ENCODE peak calls at places on chromosomes 6 and 20, in nine cellular contexts. One of them, this sample, is unnamed.
A peak's percentile ranks its signal among the peaks of the same experiment; 100 is the strongest.

GRCh38 chr6:130575971-130576370 is 210.2 kb downstream of the TMEM200A start:
- DNase-seq in mesendoderm: no peak
- DNase-seq in occipital lobe: no peak
- DNase-seq in NCI-H345: no peak
- DNase-seq in T-helper 9 cell: peak; percentile 19
- DNase-seq in GF-D8: no peak
- DNase-seq in GDM1: peak; percentile 57
- DNase-seq in renal cortical epithelial cell: peak; percentile 22
- DNase-seq in cardiac fibroblast: no peak
- DNase-seq in this sample: peak; percentile 14

GRCh38 chr6:140779991-140780596 is 1352.6 kb upstream of the GJE1 start:
- DNase-seq in mesendoderm: no peak
- DNase-seq in occipital lobe: no peak
- DNase-seq in NCI-H345: no peak
- DNase-seq in T-helper 9 cell: no peak
- DNase-seq in GF-D8: no peak
- DNase-seq in GDM1: no peak
- DNase-seq in renal cortical epithelial cell: no peak
- DNase-seq in cardiac fibroblast: peak; percentile 12
- DNase-seq in this sample: no peak

GRCh38 chr6:127202676-127203075 is 64.0 kb upstream of the RNF146 start:
- DNase-seq in mesendoderm: no peak
- DNase-seq in occipital lobe: no peak
- DNase-seq in NCI-H345: no peak
- DNase-seq in T-helper 9 cell: no peak
- DNase-seq in GF-D8: no peak
- DNase-seq in GDM1: no peak
- DNase-seq in renal cortical epithelial cell: no peak
- DNase-seq in cardiac fibroblast: no peak
- DNase-seq in this sample: no peak

GRCh38 chr6:169784941-169785340 is 33.5 kb downstream of the ERMARD start:
- DNase-seq in mesendoderm: no peak
- DNase-seq in occipital lobe: no peak
- DNase-seq in NCI-H345: no peak
- DNase-seq in T-helper 9 cell: no peak
- DNase-seq in GF-D8: no peak
- DNase-seq in GDM1: no peak
- DNase-seq in renal cortical epithelial cell: no peak
- DNase-seq in cardiac fibroblast: no peak
- DNase-seq in this sample: no peak

GRCh38 chr6:7846971-7847818 is 63.4 kb downstream of the TXNDC5 start:
- DNase-seq in mesendoderm: peak; percentile 26
- DNase-seq in occipital lobe: no peak
- DNase-seq in NCI-H345: no peak
- DNase-seq in T-helper 9 cell: no peak
- DNase-seq in GF-D8: no peak
- DNase-seq in GDM1: no peak
- DNase-seq in renal cortical epithelial cell: peak; percentile 6
- DNase-seq in cardiac fibroblast: peak; percentile 79
- DNase-seq in this sample: no peak

GRCh38 chr20:6122873-6123649 is at the start of gene FERMT1:
- DNase-seq in mesendoderm: peak; percentile 85
- DNase-seq in occipital lobe: no peak
- DNase-seq in NCI-H345: peak; percentile 62
- DNase-seq in T-helper 9 cell: no peak
- DNase-seq in GF-D8: peak; percentile 72
- DNase-seq in GDM1: no peak
- DNase-seq in renal cortical epithelial cell: peak; percentile 54
- DNase-seq in cardiac fibroblast: peak; percentile 76
- DNase-seq in this sample: no peak

GRCh38 chr6:12343440-12344162 is 53.4 kb downstream of the EDN1 start:
- DNase-seq in mesendoderm: no peak
- DNase-seq in occipital lobe: no peak
- DNase-seq in NCI-H345: no peak
- DNase-seq in T-helper 9 cell: no peak
- DNase-seq in GF-D8: no peak
- DNase-seq in GDM1: no peak
- DNase-seq in renal cortical epithelial cell: peak; percentile 98
- DNase-seq in cardiac fibroblast: no peak
- DNase-seq in this sample: no peak

GRCh38 chr6:122476131-122476530 is 4.5 kb upstream of the SERINC1 start:
- DNase-seq in mesendoderm: peak; percentile 29
- DNase-seq in occipital lobe: no peak
- DNase-seq in NCI-H345: peak; percentile 6
- DNase-seq in T-helper 9 cell: no peak
- DNase-seq in GF-D8: no peak
- DNase-seq in GDM1: no peak
- DNase-seq in renal cortical epithelial cell: peak; percentile 47
- DNase-seq in cardiac fibroblast: peak; percentile 52
- DNase-seq in this sample: no peak

GRCh38 chr20:4171538-4172116 is 156.3 kb upstream of the RNF24 start:
- DNase-seq in mesendoderm: peak; percentile 62
- DNase-seq in occipital lobe: no peak
- DNase-seq in NCI-H345: no peak
- DNase-seq in T-helper 9 cell: no peak
- DNase-seq in GF-D8: no peak
- DNase-seq in GDM1: no peak
- DNase-seq in renal cortical epithelial cell: no peak
- DNase-seq in cardiac fibroblast: no peak
- DNase-seq in this sample: no peak

GRCh38 chr6:144435602-144436426 is 150.7 kb downstream of the UTRN start:
- DNase-seq in mesendoderm: no peak
- DNase-seq in occipital lobe: no peak
- DNase-seq in NCI-H345: no peak
- DNase-seq in T-helper 9 cell: no peak
- DNase-seq in GF-D8: no peak
- DNase-seq in GDM1: no peak
- DNase-seq in renal cortical epithelial cell: no peak
- DNase-seq in cardiac fibroblast: no peak
- DNase-seq in this sample: no peak

GRCh38 chr6:89145461-89145961 is 344 bp upstream of the PM20D2 start:
- DNase-seq in mesendoderm: peak; percentile 8
- DNase-seq in occipital lobe: no peak
- DNase-seq in NCI-H345: peak; percentile 47
- DNase-seq in T-helper 9 cell: no peak
- DNase-seq in GF-D8: peak; percentile 36
- DNase-seq in GDM1: no peak
- DNase-seq in renal cortical epithelial cell: peak; percentile 41
- DNase-seq in cardiac fibroblast: peak; percentile 29
- DNase-seq in this sample: peak; percentile 30

GRCh38 chr20:18412202-18412901 is 54.5 kb downstream of the DZANK1 start:
- DNase-seq in mesendoderm: peak; percentile 28
- DNase-seq in occipital lobe: no peak
- DNase-seq in NCI-H345: no peak
- DNase-seq in T-helper 9 cell: no peak
- DNase-seq in GF-D8: peak; percentile 78
- DNase-seq in GDM1: peak; percentile 29
- DNase-seq in renal cortical epithelial cell: no peak
- DNase-seq in cardiac fibroblast: no peak
- DNase-seq in this sample: no peak

GRCh38 chr6:111757342-111757741 is 115.9 kb downstream of the FYN start:
- DNase-seq in mesendoderm: no peak
- DNase-seq in occipital lobe: no peak
- DNase-seq in NCI-H345: no peak
- DNase-seq in T-helper 9 cell: no peak
- DNase-seq in GF-D8: no peak
- DNase-seq in GDM1: no peak
- DNase-seq in renal cortical epithelial cell: peak; percentile 52
- DNase-seq in cardiac fibroblast: peak; percentile 76
- DNase-seq in this sample: no peak

GRCh38 chr6:28211840-28212509 is 13.1 kb upstream of the ZSCAN9 start:
- DNase-seq in mesendoderm: peak; percentile 21
- DNase-seq in occipital lobe: no peak
- DNase-seq in NCI-H345: no peak
- DNase-seq in T-helper 9 cell: no peak
- DNase-seq in GF-D8: no peak
- DNase-seq in GDM1: no peak
- DNase-seq in renal cortical epithelial cell: peak; percentile 2
- DNase-seq in cardiac fibroblast: no peak
- DNase-seq in this sample: no peak

GRCh38 chr20:50224553-50225255 is 34.1 kb downstream of the CEBPB start:
- DNase-seq in mesendoderm: peak; percentile 25
- DNase-seq in occipital lobe: peak; percentile 40
- DNase-seq in NCI-H345: no peak
- DNase-seq in T-helper 9 cell: no peak
- DNase-seq in GF-D8: no peak
- DNase-seq in GDM1: no peak
- DNase-seq in renal cortical epithelial cell: peak; percentile 99
- DNase-seq in cardiac fibroblast: peak; percentile 90
- DNase-seq in this sample: no peak

GRCh38 chr6:56396435-56396834 is 149.1 kb upstream of the COL21A1 start:
- DNase-seq in mesendoderm: no peak
- DNase-seq in occipital lobe: no peak
- DNase-seq in NCI-H345: no peak
- DNase-seq in T-helper 9 cell: no peak
- DNase-seq in GF-D8: no peak
- DNase-seq in GDM1: no peak
- DNase-seq in renal cortical epithelial cell: no peak
- DNase-seq in cardiac fibroblast: no peak
- DNase-seq in this sample: no peak

GRCh38 chr6:45433533-45434400 is 56.0 kb upstream of the SUPT3H start:
- DNase-seq in mesendoderm: no peak
- DNase-seq in occipital lobe: no peak
- DNase-seq in NCI-H345: no peak
- DNase-seq in T-helper 9 cell: no peak
- DNase-seq in GF-D8: no peak
- DNase-seq in GDM1: no peak
- DNase-seq in renal cortical epithelial cell: no peak
- DNase-seq in cardiac fibroblast: no peak
- DNase-seq in this sample: no peak

GRCh38 chr6:75751443-75751842 is 2.4 kb downstream of the MYO6 start:
- DNase-seq in mesendoderm: no peak
- DNase-seq in occipital lobe: no peak
- DNase-seq in NCI-H345: no peak
- DNase-seq in T-helper 9 cell: no peak
- DNase-seq in GF-D8: no peak
- DNase-seq in GDM1: no peak
- DNase-seq in renal cortical epithelial cell: no peak
- DNase-seq in cardiac fibroblast: peak; percentile 48
- DNase-seq in this sample: no peak

GRCh38 chr20:53036992-53037391 is 64.8 kb downstream of the TSHZ2 start:
- DNase-seq in mesendoderm: no peak
- DNase-seq in occipital lobe: no peak
- DNase-seq in NCI-H345: no peak
- DNase-seq in T-helper 9 cell: no peak
- DNase-seq in GF-D8: no peak
- DNase-seq in GDM1: no peak
- DNase-seq in renal cortical epithelial cell: no peak
- DNase-seq in cardiac fibroblast: no peak
- DNase-seq in this sample: no peak

GRCh38 chr6:80151641-80152040 is 45.2 kb downstream of the BCKDHB start:
- DNase-seq in mesendoderm: no peak
- DNase-seq in occipital lobe: no peak
- DNase-seq in NCI-H345: no peak
- DNase-seq in T-helper 9 cell: no peak
- DNase-seq in GF-D8: no peak
- DNase-seq in GDM1: no peak
- DNase-seq in renal cortical epithelial cell: no peak
- DNase-seq in cardiac fibroblast: no peak
- DNase-seq in this sample: no peak

GRCh38 chr20:51554538-51555165 is 12.1 kb upstream of the NFATC2 start:
- DNase-seq in mesendoderm: no peak
- DNase-seq in occipital lobe: no peak
- DNase-seq in NCI-H345: no peak
- DNase-seq in T-helper 9 cell: no peak
- DNase-seq in GF-D8: no peak
- DNase-seq in GDM1: no peak
- DNase-seq in renal cortical epithelial cell: no peak
- DNase-seq in cardiac fibroblast: peak; percentile 52
- DNase-seq in this sample: no peak

GRCh38 chr20:51400051-51400926 is 142.2 kb downstream of the NFATC2 start:
- DNase-seq in mesendoderm: no peak
- DNase-seq in occipital lobe: no peak
- DNase-seq in NCI-H345: no peak
- DNase-seq in T-helper 9 cell: peak; percentile 50
- DNase-seq in GF-D8: no peak
- DNase-seq in GDM1: no peak
- DNase-seq in renal cortical epithelial cell: no peak
- DNase-seq in cardiac fibroblast: peak; percentile 23
- DNase-seq in this sample: peak; percentile 69

GRCh38 chr6:133042550-133043120 is 198.5 kb upstream of the EYA4 start:
- DNase-seq in mesendoderm: no peak
- DNase-seq in occipital lobe: no peak
- DNase-seq in NCI-H345: no peak
- DNase-seq in T-helper 9 cell: no peak
- DNase-seq in GF-D8: no peak
- DNase-seq in GDM1: no peak
- DNase-seq in renal cortical epithelial cell: no peak
- DNase-seq in cardiac fibroblast: no peak
- DNase-seq in this sample: no peak

GRCh38 chr6:95658896-95659295 is 81.6 kb downstream of the MANEA start:
- DNase-seq in mesendoderm: peak; percentile 12
- DNase-seq in occipital lobe: no peak
- DNase-seq in NCI-H345: no peak
- DNase-seq in T-helper 9 cell: no peak
- DNase-seq in GF-D8: no peak
- DNase-seq in GDM1: no peak
- DNase-seq in renal cortical epithelial cell: no peak
- DNase-seq in cardiac fibroblast: no peak
- DNase-seq in this sample: no peak

GRCh38 chr6:52352239-52353008 is 9.5 kb upstream of the PAQR8 start:
- DNase-seq in mesendoderm: peak; percentile 73
- DNase-seq in occipital lobe: no peak
- DNase-seq in NCI-H345: peak; percentile 79
- DNase-seq in T-helper 9 cell: no peak
- DNase-seq in GF-D8: peak; percentile 37
- DNase-seq in GDM1: peak; percentile 30
- DNase-seq in renal cortical epithelial cell: peak; percentile 99
- DNase-seq in cardiac fibroblast: peak; percentile 99
- DNase-seq in this sample: no peak

GRCh38 chr6:105374010-105374420 is 28.9 kb downstream of the PREP start:
- DNase-seq in mesendoderm: no peak
- DNase-seq in occipital lobe: no peak
- DNase-seq in NCI-H345: no peak
- DNase-seq in T-helper 9 cell: no peak
- DNase-seq in GF-D8: no peak
- DNase-seq in GDM1: no peak
- DNase-seq in renal cortical epithelial cell: peak; percentile 19
- DNase-seq in cardiac fibroblast: peak; percentile 77
- DNase-seq in this sample: no peak